ENCODE peak calls at places on chromosomes 7 and 10, in seven cellular contexts. One of them, this sample, is unnamed.

GRCh38 chr10:69780070-69780469 is 21.6 kb upstream of the COL13A1 start:
- DNase-seq in breast epithelium: no peak
- DNase-seq in CD8-positive, alpha-beta T cell: no peak
- DNase-seq in psoas muscle: no peak
- DNase-seq in tibial artery: no peak
- DNase-seq in IMR-90: no peak
- DNase-seq in HepG2: no peak
- DNase-seq in this sample: no peak

GRCh38 chr10:71494980-71495381 is 98.3 kb downstream of the CDH23 start:
- DNase-seq in HepG2: no peak
- DNase-seq in IMR-90: no peak
- DNase-seq in breast epithelium: no peak
- DNase-seq in tibial artery: no peak
- DNase-seq in CD8-positive, alpha-beta T cell: no peak
- DNase-seq in psoas muscle: no peak
- DNase-seq in this sample: no peak

GRCh38 chr7:42315631-42316030 is 78.6 kb upstream of the GLI3 start:
- DNase-seq in psoas muscle: no peak
- DNase-seq in CD8-positive, alpha-beta T cell: no peak
- DNase-seq in breast epithelium: no peak
- DNase-seq in tibial artery: no peak
- DNase-seq in IMR-90: peak
- DNase-seq in HepG2: no peak
- DNase-seq in this sample: no peak

GRCh38 chr7:17304926-17305325 is 6.5 kb downstream of the AHR start:
- DNase-seq in breast epithelium: no peak
- DNase-seq in HepG2: no peak
- DNase-seq in psoas muscle: no peak
- DNase-seq in CD8-positive, alpha-beta T cell: no peak
- DNase-seq in tibial artery: no peak
- DNase-seq in IMR-90: peak
- DNase-seq in this sample: no peak

GRCh38 chr7:121872831-121873764 is at the start of gene PTPRZ1:
- DNase-seq in IMR-90: peak
- DNase-seq in breast epithelium: no peak
- DNase-seq in HepG2: no peak
- DNase-seq in CD8-positive, alpha-beta T cell: no peak
- DNase-seq in tibial artery: no peak
- DNase-seq in psoas muscle: no peak
- DNase-seq in this sample: no peak

GRCh38 chr7:6576024-6576866 is 1.0 kb upstream of the ZDHHC4 start:
- DNase-seq in CD8-positive, alpha-beta T cell: no peak
- DNase-seq in breast epithelium: no peak
- DNase-seq in tibial artery: no peak
- DNase-seq in psoas muscle: no peak
- DNase-seq in IMR-90: no peak
- DNase-seq in HepG2: no peak
- DNase-seq in this sample: peak

GRCh38 chr10:110430369-110431273 is 67.1 kb upstream of the DUSP5 start:
- DNase-seq in tibial artery: peak
- DNase-seq in HepG2: no peak
- DNase-seq in breast epithelium: peak
- DNase-seq in CD8-positive, alpha-beta T cell: no peak
- DNase-seq in psoas muscle: no peak
- DNase-seq in IMR-90: no peak
- DNase-seq in this sample: no peak

GRCh38 chr7:44962483-44963251 is 16.1 kb downstream of the MYO1G start:
- DNase-seq in IMR-90: no peak
- DNase-seq in psoas muscle: peak
- DNase-seq in CD8-positive, alpha-beta T cell: no peak
- DNase-seq in breast epithelium: no peak
- DNase-seq in HepG2: no peak
- DNase-seq in tibial artery: peak
- DNase-seq in this sample: no peak

GRCh38 chr10:12333382-12334185 is 15.8 kb upstream of the CAMK1D start:
- DNase-seq in HepG2: no peak
- DNase-seq in CD8-positive, alpha-beta T cell: peak
- DNase-seq in psoas muscle: peak
- DNase-seq in breast epithelium: peak
- DNase-seq in IMR-90: peak
- DNase-seq in tibial artery: peak
- DNase-seq in this sample: peak

GRCh38 chr10:119852822-119853221 is 19.8 kb downstream of the MCMBP start:
- DNase-seq in IMR-90: no peak
- DNase-seq in breast epithelium: no peak
- DNase-seq in tibial artery: no peak
- DNase-seq in CD8-positive, alpha-beta T cell: no peak
- DNase-seq in psoas muscle: no peak
- DNase-seq in HepG2: no peak
- DNase-seq in this sample: no peak

GRCh38 chr7:55018361-55019328 is at the start of gene EGFR:
- DNase-seq in HepG2: no peak
- DNase-seq in IMR-90: peak
- DNase-seq in CD8-positive, alpha-beta T cell: no peak
- DNase-seq in breast epithelium: peak
- DNase-seq in tibial artery: peak
- DNase-seq in psoas muscle: peak
- DNase-seq in this sample: no peak

GRCh38 chr7:40298421-40298820 is 163.6 kb downstream of the SUGCT start:
- DNase-seq in breast epithelium: no peak
- DNase-seq in tibial artery: no peak
- DNase-seq in IMR-90: peak
- DNase-seq in CD8-positive, alpha-beta T cell: no peak
- DNase-seq in HepG2: no peak
- DNase-seq in psoas muscle: no peak
- DNase-seq in this sample: no peak

GRCh38 chr10:116970050-116970449 is 34.9 kb downstream of the SHTN1 start:
- DNase-seq in tibial artery: no peak
- DNase-seq in psoas muscle: no peak
- DNase-seq in CD8-positive, alpha-beta T cell: no peak
- DNase-seq in HepG2: no peak
- DNase-seq in IMR-90: no peak
- DNase-seq in breast epithelium: no peak
- DNase-seq in this sample: no peak

GRCh38 chr7:115680921-115681320 is 349.6 kb downstream of the TFEC start:
- DNase-seq in HepG2: no peak
- DNase-seq in CD8-positive, alpha-beta T cell: no peak
- DNase-seq in tibial artery: no peak
- DNase-seq in psoas muscle: no peak
- DNase-seq in breast epithelium: no peak
- DNase-seq in IMR-90: no peak
- DNase-seq in this sample: no peak

GRCh38 chr10:72011016-72011415 is 46.8 kb downstream of the CHST3 start:
- DNase-seq in psoas muscle: no peak
- DNase-seq in IMR-90: no peak
- DNase-seq in HepG2: no peak
- DNase-seq in breast epithelium: no peak
- DNase-seq in tibial artery: no peak
- DNase-seq in CD8-positive, alpha-beta T cell: no peak
- DNase-seq in this sample: no peak

GRCh38 chr10:6151087-6151977 is 51.4 kb upstream of the PFKFB3 start:
- DNase-seq in IMR-90: peak
- DNase-seq in tibial artery: peak
- DNase-seq in HepG2: peak
- DNase-seq in breast epithelium: no peak
- DNase-seq in psoas muscle: peak
- DNase-seq in CD8-positive, alpha-beta T cell: peak
- DNase-seq in this sample: peak

DNA sequence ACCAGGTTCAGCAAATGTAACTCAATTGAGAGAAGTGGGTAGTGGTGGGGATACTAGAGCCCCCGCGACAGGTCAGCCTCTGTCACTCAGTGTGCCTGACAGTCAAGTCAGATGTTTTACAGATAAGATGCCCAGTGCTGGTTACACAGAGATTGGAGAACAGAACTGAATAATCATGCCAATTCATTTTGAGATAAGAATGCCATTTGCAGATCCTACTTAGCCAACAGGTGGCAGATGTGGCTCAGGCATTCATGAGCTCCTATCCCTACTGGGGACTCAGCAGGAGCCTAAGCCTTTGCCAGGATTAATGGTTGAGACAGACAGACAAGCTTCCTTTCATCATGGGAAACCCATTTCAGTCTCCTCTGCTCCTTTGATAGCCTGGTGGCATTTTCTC is 137.8 kb downstream of the MAPK8 start:
- DNase-seq in HepG2: peak
- DNase-seq in psoas muscle: no peak
- DNase-seq in tibial artery: no peak
- DNase-seq in breast epithelium: no peak
- DNase-seq in CD8-positive, alpha-beta T cell: no peak
- DNase-seq in IMR-90: peak
- DNase-seq in this sample: no peak
- TF ChIP-seq CTCF in HepG2: peak
- TF ChIP-seq CTCF in psoas muscle: peak
- TF ChIP-seq CTCF in tibial artery: no peak
- TF ChIP-seq CTCF in breast epithelium: no peak
- TF ChIP-seq CTCF in CD8-positive, alpha-beta T cell: no peak
- TF ChIP-seq CTCF in IMR-90: peak
- TF ChIP-seq CTCF in this sample: peak

GRCh38 chr7:94304878-94305277 is 89.8 kb upstream of the COL1A2 start:
- DNase-seq in tibial artery: no peak
- DNase-seq in breast epithelium: no peak
- DNase-seq in HepG2: no peak
- DNase-seq in psoas muscle: no peak
- DNase-seq in CD8-positive, alpha-beta T cell: no peak
- DNase-seq in IMR-90: no peak
- DNase-seq in this sample: no peak
- H3K27ac ChIP-seq in tibial artery: peak
- H3K27ac ChIP-seq in breast epithelium: peak
- H3K27ac ChIP-seq in HepG2: no peak
- H3K27ac ChIP-seq in psoas muscle: no peak
- H3K27ac ChIP-seq in CD8-positive, alpha-beta T cell: no peak
- H3K27ac ChIP-seq in IMR-90: no peak
- H3K27ac ChIP-seq in this sample: no peak

GRCh38 chr7:105718511-105718925 is 137.2 kb upstream of the EFCAB10 start:
- DNase-seq in psoas muscle: peak
- DNase-seq in CD8-positive, alpha-beta T cell: no peak
- DNase-seq in breast epithelium: peak
- DNase-seq in IMR-90: no peak
- DNase-seq in tibial artery: no peak
- DNase-seq in HepG2: no peak
- DNase-seq in this sample: no peak

GRCh38 chr7:105711726-105712402 is 130.6 kb upstream of the EFCAB10 start:
- DNase-seq in psoas muscle: no peak
- DNase-seq in tibial artery: no peak
- DNase-seq in CD8-positive, alpha-beta T cell: no peak
- DNase-seq in breast epithelium: no peak
- DNase-seq in HepG2: no peak
- DNase-seq in IMR-90: no peak
- DNase-seq in this sample: no peak

GRCh38 chr7:105719395-105719794 is 138.1 kb upstream of the EFCAB10 start:
- DNase-seq in HepG2: no peak
- DNase-seq in IMR-90: no peak
- DNase-seq in psoas muscle: no peak
- DNase-seq in CD8-positive, alpha-beta T cell: no peak
- DNase-seq in breast epithelium: no peak
- DNase-seq in tibial artery: no peak
- DNase-seq in this sample: no peak

GRCh38 chr7:105713488-105714465 is 132.5 kb upstream of the EFCAB10 start:
- DNase-seq in breast epithelium: no peak
- DNase-seq in CD8-positive, alpha-beta T cell: no peak
- DNase-seq in HepG2: no peak
- DNase-seq in psoas muscle: no peak
- DNase-seq in tibial artery: no peak
- DNase-seq in IMR-90: no peak
- DNase-seq in this sample: no peak

DNA sequence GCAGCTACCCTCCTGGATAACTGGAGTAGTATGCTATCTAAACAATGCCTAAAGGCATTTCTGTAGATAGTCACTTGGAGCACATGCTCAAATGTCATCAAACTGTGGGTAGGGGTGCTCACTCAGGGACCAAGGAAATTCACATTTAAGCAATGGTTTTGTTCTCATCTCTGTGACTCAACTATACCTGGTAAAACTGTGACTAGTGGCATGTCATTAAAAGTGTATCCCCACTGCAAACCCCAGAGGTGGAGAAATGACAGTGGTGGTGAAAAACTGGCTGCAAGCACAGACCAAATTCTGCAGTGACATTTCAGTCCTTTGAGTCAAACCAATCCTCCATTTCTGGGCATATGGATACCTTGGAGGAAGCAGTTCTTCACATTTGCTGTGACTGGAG is 134.2 kb upstream of the EFCAB10 start:
- DNase-seq in psoas muscle: no peak
- DNase-seq in HepG2: no peak
- DNase-seq in tibial artery: no peak
- DNase-seq in IMR-90: no peak
- DNase-seq in breast epithelium: no peak
- DNase-seq in CD8-positive, alpha-beta T cell: no peak
- DNase-seq in this sample: no peak
- TF ChIP-seq CTCF in psoas muscle: no peak
- TF ChIP-seq CTCF in HepG2: no peak
- TF ChIP-seq CTCF in tibial artery: no peak
- TF ChIP-seq CTCF in IMR-90: no peak
- TF ChIP-seq CTCF in breast epithelium: no peak
- TF ChIP-seq CTCF in CD8-positive, alpha-beta T cell: no peak
- TF ChIP-seq CTCF in this sample: no peak

DNA sequence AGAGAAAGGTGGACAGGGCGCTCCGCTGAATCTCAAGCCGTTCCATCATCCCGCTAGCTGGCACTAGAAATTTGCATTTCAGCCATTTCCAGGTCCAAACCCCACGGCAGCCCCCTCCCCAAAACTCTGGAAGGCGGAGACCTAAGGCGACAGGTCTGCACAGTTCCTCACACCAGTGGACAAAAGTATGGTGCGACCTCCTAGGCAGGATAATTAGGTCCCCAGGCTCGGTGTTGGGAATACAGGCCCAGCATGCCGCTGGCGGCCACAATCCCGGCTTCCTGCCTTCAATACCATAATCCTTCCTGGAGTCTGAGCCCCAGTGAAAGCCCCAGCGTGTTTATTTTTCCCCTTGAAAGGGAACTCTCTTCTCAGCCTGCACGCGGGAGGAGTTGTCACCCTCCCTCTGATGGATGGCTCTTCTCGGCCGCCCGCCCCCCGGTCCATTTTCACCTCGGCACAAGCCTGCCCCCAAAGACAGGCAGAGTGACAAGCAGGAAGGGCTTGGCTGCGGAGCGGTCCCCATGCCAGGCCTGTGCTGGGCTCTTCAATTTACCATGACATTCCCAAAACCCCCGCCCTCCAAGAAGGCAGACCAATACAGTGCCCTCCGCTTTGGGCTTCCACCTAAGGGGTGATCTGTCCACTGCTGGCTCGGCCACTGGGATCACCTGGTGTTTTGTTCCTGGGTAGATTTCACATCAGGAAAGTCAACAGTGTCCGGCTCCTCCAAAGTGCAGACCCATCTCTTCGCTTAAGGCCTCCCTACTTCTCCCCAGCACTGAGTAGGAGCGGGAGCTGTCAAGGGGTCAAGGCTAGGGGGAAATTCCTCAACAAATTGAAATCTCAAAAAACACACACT is 2.2 kb downstream of the FGFR2 start:
- DNase-seq in HepG2: no peak
- DNase-seq in psoas muscle: no peak
- DNase-seq in IMR-90: no peak
- DNase-seq in breast epithelium: no peak
- DNase-seq in CD8-positive, alpha-beta T cell: no peak
- DNase-seq in tibial artery: peak
- DNase-seq in this sample: no peak
- H3K27ac ChIP-seq in HepG2: no peak
- H3K27ac ChIP-seq in psoas muscle: no peak
- H3K27ac ChIP-seq in IMR-90: no peak
- H3K27ac ChIP-seq in breast epithelium: peak
- H3K27ac ChIP-seq in CD8-positive, alpha-beta T cell: no peak
- H3K27ac ChIP-seq in tibial artery: peak
- H3K27ac ChIP-seq in this sample: no peak

This sample was measured in HL-60.